ENCODE peak calls at places on chromosomes 5 and 9, in nine cellular contexts. O is stimulated activated CD8-positive, alpha-beta memory T cell treated with anti-CD3 and anti-CD28 coated beads, Interleukin-7, amount 100 ng/mL, for 1 hour; C is stimulated activated CD4-positive, alpha-beta T cell treated with anti-CD3 and anti-CD28 coated beads, Interleukin-1b, Interleukin-23, amount 100 ng/mL, for 48 hours; I is bronchial epithelial cell; P is dorsolateral prefrontal cortex; Q is astrocyte of the spinal cord; V is GM03348; W is GM13977; F is M059J. R is an unnamed sample.

GRCh38 chr5:175821790-175822211 is 49.6 kb upstream of the CPLX2 start:
- DNase-seq in O (no peak), W (peak; percentile 50), Q (no peak), F (peak; percentile 89), P (no peak), V (no peak), I (no peak), C (peak; percentile 42), R (no peak)

GRCh38 chr9:16214677-16215076 is 655.8 kb downstream of the BNC2 start:
- DNase-seq in O (no peak), P (no peak), F (no peak), C (no peak), Q (no peak), V (no peak), I (no peak), W (no peak), R (no peak)

GRCh38 chr5:107242861-107243579 is 427.7 kb downstream of the EFNA5 start:
- DNase-seq in P (no peak), O (no peak), F (no peak), I (no peak), Q (no peak), W (no peak), C (no peak), V (no peak), R (no peak)

GRCh38 chr5:150270546-150271295 is 18.9 kb downstream of the CAMK2A start:
- DNase-seq in P (no peak), O (no peak), F (no peak), Q (no peak), C (no peak), I (no peak), W (no peak), V (no peak), R (no peak)

GRCh38 chr9:13786131-13786530 is 506.6 kb upstream of the MPDZ start:
- DNase-seq in O (no peak), I (no peak), Q (peak; percentile 74), P (peak; percentile 29), C (no peak), W (no peak), F (peak; percentile 47), V (no peak), R (no peak)

GRCh38 chr5:146744358-146744757 is 134.2 kb downstream of the PPP2R2B start:
- DNase-seq in V (peak; percentile 19), I (peak; percentile 4), O (no peak), C (no peak), P (peak; percentile 39), Q (peak; percentile 70), W (no peak), F (peak; percentile 65), R (no peak)

GRCh38 chr5:137563646-137564474 is 64.7 kb upstream of the SPOCK1 start:
- DNase-seq in O (no peak), C (no peak), F (peak; percentile 98), V (peak; percentile 83), Q (peak; percentile 88), I (peak; percentile 71), P (no peak), W (no peak), R (no peak)

GRCh38 chr5:58133631-58134296 is 326.1 kb downstream of the PLK2 start:
- DNase-seq in C (no peak), W (no peak), F (peak; percentile 42), V (peak; percentile 51), Q (peak; percentile 42), I (peak; percentile 83), O (no peak), P (no peak), R (no peak)

GRCh38 chr9:22528485-22528884 is 81.9 kb downstream of the DMRTA1 start:
- DNase-seq in C (no peak), O (no peak), V (peak; percentile 3), W (no peak), P (no peak), F (peak; percentile 71), Q (peak; percentile 22), I (no peak), R (no peak)

GRCh38 chr9:97855486-97855875 is 2.5 kb downstream of the FOXE1 start:
- DNase-seq in F (no peak), C (no peak), Q (no peak), P (no peak), W (no peak), V (no peak), I (no peak), O (no peak), R (no peak)

GRCh38 chr5:77844408-77845272 is 68.5 kb upstream of the TBCA start:
- DNase-seq in V (peak; percentile 44), Q (no peak), I (no peak), O (no peak), P (no peak), W (peak; percentile 69), C (no peak), F (no peak), R (no peak)

GRCh38 chr9:75063556-75064305 is 24.2 kb downstream of the NMRK1 start:
- DNase-seq in F (peak; percentile 46), W (no peak), C (no peak), V (peak; percentile 20), I (peak; percentile 68), O (no peak), Q (peak; percentile 29), P (no peak), R (no peak)

GRCh38 chr5:159764283-159764927 is 151.9 kb upstream of the ADRA1B start:
- DNase-seq in P (no peak), F (peak; percentile 92), C (peak; percentile 22), I (no peak), V (peak; percentile 89), W (no peak), O (no peak), Q (peak; percentile 78), R (no peak)

GRCh38 chr5:158373623-158374375 is 514.9 kb upstream of the CLINT1 start:
- DNase-seq in F (no peak), C (no peak), O (no peak), P (no peak), W (no peak), V (no peak), I (no peak), Q (no peak), R (no peak)

GRCh38 chr5:172438304-172438652 is 16.0 kb downstream of the SH3PXD2B start:
- DNase-seq in I (no peak), O (no peak), P (no peak), C (no peak), F (peak; percentile 12), V (no peak), W (no peak), Q (no peak), R (no peak)

GRCh38 chr9:127392166-127392565 is 4.8 kb upstream of the SLC2A8 start:
- DNase-seq in Q (no peak), F (no peak), I (no peak), O (no peak), W (no peak), P (no peak), V (no peak), C (no peak), R (no peak)